ENCODE peak calls at places on chromosomes 3 and 15, in six cellular contexts. One of them, this sample, is unnamed. For H3K4me1 and H3K27me3, the result is how much of the 10 kb centered on the place peaks cover.

GRCh38 chr3:62562017-62562416 is 188.7 kb upstream of the FEZF2 start:
- DNase-seq in right lobe of liver: no peak
- DNase-seq in IMR-90: peak
- DNase-seq in endothelial cell of umbilical vein: peak
- DNase-seq in uterus: no peak
- DNase-seq in tibial nerve: no peak
- DNase-seq in this sample: no peak

GRCh38 chr15:68315495-68316007 is 38.0 kb downstream of the FEM1B start:
- DNase-seq in IMR-90: peak
- DNase-seq in endothelial cell of umbilical vein: peak
- DNase-seq in right lobe of liver: no peak
- DNase-seq in uterus: peak
- DNase-seq in tibial nerve: no peak
- DNase-seq in this sample: peak

GRCh38 chr3:56801151-56801596 is 575 bp downstream of the ARHGEF3 start:
- DNase-seq in IMR-90: no peak
- DNase-seq in tibial nerve: no peak
- DNase-seq in right lobe of liver: no peak
- DNase-seq in endothelial cell of umbilical vein: peak
- DNase-seq in uterus: no peak
- DNase-seq in this sample: no peak

GRCh38 chr3:188123170-188123920 is 30.6 kb upstream of the LPP start:
- DNase-seq in right lobe of liver: no peak
- DNase-seq in endothelial cell of umbilical vein: no peak
- DNase-seq in IMR-90: peak
- DNase-seq in tibial nerve: no peak
- DNase-seq in uterus: no peak
- DNase-seq in this sample: no peak

GRCh38 chr3:177220136-177220974 is 23.1 kb upstream of the TBL1XR1 start:
- DNase-seq in endothelial cell of umbilical vein: no peak
- DNase-seq in tibial nerve: no peak
- DNase-seq in right lobe of liver: no peak
- DNase-seq in uterus: no peak
- DNase-seq in IMR-90: peak
- DNase-seq in this sample: no peak

GRCh38 chr3:197595470-197596185 is 39.9 kb upstream of the BDH1 start:
- DNase-seq in IMR-90: no peak
- DNase-seq in tibial nerve: no peak
- DNase-seq in endothelial cell of umbilical vein: no peak
- DNase-seq in right lobe of liver: no peak
- DNase-seq in uterus: no peak
- DNase-seq in this sample: no peak

GRCh38 chr3:66442254-66443249 is 58.3 kb downstream of the LRIG1 start:
- DNase-seq in right lobe of liver: peak
- DNase-seq in tibial nerve: peak
- DNase-seq in uterus: peak
- DNase-seq in endothelial cell of umbilical vein: peak
- DNase-seq in IMR-90: peak
- DNase-seq in this sample: no peak

GRCh38 chr3:185822957-185823279 is 1.9 kb downstream of the IGF2BP2 start:
- DNase-seq in uterus: no peak
- DNase-seq in endothelial cell of umbilical vein: no peak
- DNase-seq in IMR-90: no peak
- DNase-seq in tibial nerve: no peak
- DNase-seq in right lobe of liver: no peak
- DNase-seq in this sample: no peak

GRCh38 chr3:114841515-114841914 is 305.6 kb downstream of the ZBTB20 start:
- DNase-seq in right lobe of liver: no peak
- DNase-seq in IMR-90: peak
- DNase-seq in tibial nerve: no peak
- DNase-seq in endothelial cell of umbilical vein: no peak
- DNase-seq in uterus: no peak
- DNase-seq in this sample: no peak

GRCh38 chr15:91258436-91258779 is 158.4 kb downstream of the SV2B start:
- DNase-seq in IMR-90: no peak
- DNase-seq in tibial nerve: no peak
- DNase-seq in uterus: no peak
- DNase-seq in endothelial cell of umbilical vein: no peak
- DNase-seq in right lobe of liver: no peak
- DNase-seq in this sample: no peak

GRCh38 chr15:99727733-99728132 is 5.5 kb downstream of the LYSMD4 start:
- DNase-seq in IMR-90: no peak
- DNase-seq in uterus: no peak
- DNase-seq in endothelial cell of umbilical vein: no peak
- DNase-seq in tibial nerve: no peak
- DNase-seq in right lobe of liver: no peak
- DNase-seq in this sample: no peak

GRCh38 chr3:183278479-183279088 is 25.5 kb downstream of the B3GNT5 start:
- DNase-seq in IMR-90: no peak
- DNase-seq in endothelial cell of umbilical vein: no peak
- DNase-seq in uterus: no peak
- DNase-seq in right lobe of liver: no peak
- DNase-seq in tibial nerve: no peak
- DNase-seq in this sample: no peak

GRCh38 chr3:58236527-58237237 is 910 bp upstream of the ABHD6 start:
- DNase-seq in endothelial cell of umbilical vein: no peak
- DNase-seq in tibial nerve: no peak
- DNase-seq in IMR-90: no peak
- DNase-seq in uterus: no peak
- DNase-seq in right lobe of liver: no peak
- DNase-seq in this sample: no peak

GRCh38 chr3:125075738-125076137 is 19.9 kb upstream of the HEG1 start:
- DNase-seq in IMR-90: no peak
- DNase-seq in uterus: no peak
- DNase-seq in endothelial cell of umbilical vein: no peak
- DNase-seq in tibial nerve: no peak
- DNase-seq in right lobe of liver: no peak
- DNase-seq in this sample: no peak

GRCh38 chr15:83475551-83475950 is 28.4 kb downstream of the SH3GL3 start:
- DNase-seq in right lobe of liver: no peak
- DNase-seq in tibial nerve: no peak
- DNase-seq in uterus: no peak
- DNase-seq in IMR-90: peak
- DNase-seq in endothelial cell of umbilical vein: no peak
- DNase-seq in this sample: no peak

GRCh38 chr3:141442421-141442820 is 44.4 kb upstream of the RASA2 start:
- DNase-seq in endothelial cell of umbilical vein: no peak
- DNase-seq in IMR-90: no peak
- DNase-seq in right lobe of liver: no peak
- DNase-seq in uterus: no peak
- DNase-seq in tibial nerve: no peak
- DNase-seq in this sample: no peak

GRCh38 chr3:160136421-160136820 is 88.8 kb upstream of the C3orf80 start:
- DNase-seq in endothelial cell of umbilical vein: no peak
- DNase-seq in tibial nerve: no peak
- DNase-seq in uterus: no peak
- DNase-seq in right lobe of liver: no peak
- DNase-seq in IMR-90: no peak
- DNase-seq in this sample: no peak

GRCh38 chr15:52682776-52683175 is 3.6 kb upstream of the ATOSA start:
- DNase-seq in tibial nerve: no peak
- DNase-seq in uterus: no peak
- DNase-seq in IMR-90: no peak
- DNase-seq in endothelial cell of umbilical vein: no peak
- DNase-seq in right lobe of liver: no peak
- DNase-seq in this sample: no peak

GRCh38 chr3:134030801-134031619 is 1.3 kb upstream of the SLCO2A1 start:
- DNase-seq in endothelial cell of umbilical vein: no peak
- DNase-seq in tibial nerve: no peak
- DNase-seq in IMR-90: no peak
- DNase-seq in uterus: no peak
- DNase-seq in right lobe of liver: no peak
- DNase-seq in this sample: peak

GRCh38 chr3:43194490-43195115 is 88.7 kb upstream of the POMGNT2 start:
- DNase-seq in endothelial cell of umbilical vein: no peak
- DNase-seq in uterus: no peak
- DNase-seq in right lobe of liver: no peak
- DNase-seq in tibial nerve: no peak
- DNase-seq in IMR-90: no peak
- DNase-seq in this sample: no peak

GRCh38 chr3:52227117-52227516 is 1.7 kb upstream of the TLR9 start:
- DNase-seq in tibial nerve: no peak
- DNase-seq in IMR-90: no peak
- DNase-seq in uterus: no peak
- DNase-seq in right lobe of liver: no peak
- DNase-seq in endothelial cell of umbilical vein: no peak
- DNase-seq in this sample: no peak

GRCh38 chr3:52225452-52226228 is at the start of gene TLR9:
- DNase-seq in IMR-90: no peak
- DNase-seq in right lobe of liver: peak
- DNase-seq in endothelial cell of umbilical vein: no peak
- DNase-seq in tibial nerve: no peak
- DNase-seq in uterus: no peak
- DNase-seq in this sample: peak

GRCh38 chr3:52227766-52228165 is 2.3 kb upstream of the TLR9 start:
- DNase-seq in IMR-90: no peak
- DNase-seq in right lobe of liver: no peak
- DNase-seq in endothelial cell of umbilical vein: no peak
- DNase-seq in uterus: no peak
- DNase-seq in tibial nerve: no peak
- DNase-seq in this sample: no peak

GRCh38 chr3:52228266-52228665 is 2.8 kb upstream of the TLR9 start:
- DNase-seq in right lobe of liver: no peak
- DNase-seq in uterus: no peak
- DNase-seq in endothelial cell of umbilical vein: no peak
- DNase-seq in tibial nerve: no peak
- DNase-seq in IMR-90: no peak
- DNase-seq in this sample: no peak

DNA sequence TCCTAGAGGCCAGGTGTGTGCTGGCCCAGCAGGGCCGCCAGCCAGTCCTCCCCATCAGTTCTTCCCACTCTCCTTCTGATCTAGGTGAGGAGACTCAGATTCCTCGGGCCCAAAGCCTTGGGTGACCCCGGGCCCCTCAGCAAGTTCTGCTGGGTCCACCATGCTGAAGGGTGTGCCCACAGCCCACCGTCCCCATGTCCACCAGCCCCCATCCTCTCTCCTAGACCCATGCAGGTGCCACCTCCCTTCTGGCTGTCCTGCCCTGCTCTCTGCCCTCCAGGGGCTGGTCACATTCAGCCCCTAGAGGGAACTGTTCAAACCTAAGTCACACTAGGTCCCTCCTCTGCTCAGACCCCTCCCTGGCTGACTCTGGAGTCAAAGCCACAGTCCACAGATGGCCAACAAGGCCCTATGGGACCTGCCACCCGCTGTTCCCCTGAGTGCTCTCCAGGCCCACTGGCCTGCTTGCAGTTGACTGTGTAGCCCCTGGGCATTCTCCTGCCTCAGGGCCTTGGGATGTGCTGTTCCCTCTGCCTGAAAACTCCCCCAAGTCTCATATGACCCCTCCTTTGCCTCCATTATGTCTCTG is 878 bp upstream of the TLR9 start:
- DNase-seq in endothelial cell of umbilical vein: no peak
- DNase-seq in IMR-90: no peak
- DNase-seq in uterus: no peak
- DNase-seq in tibial nerve: no peak
- DNase-seq in right lobe of liver: no peak
- DNase-seq in this sample: no peak
- H3K4me1 ChIP-seq in endothelial cell of umbilical vein: under half
- H3K4me1 ChIP-seq in IMR-90: under half
- H3K4me1 ChIP-seq in uterus: under half
- H3K4me1 ChIP-seq in tibial nerve: under half
- H3K4me1 ChIP-seq in right lobe of liver: under half
- H3K4me1 ChIP-seq in this sample: under half

GRCh38 chr15:74826372-74826819 is at the start of gene CPLX3:
- DNase-seq in IMR-90: no peak
- DNase-seq in endothelial cell of umbilical vein: no peak
- DNase-seq in tibial nerve: no peak
- DNase-seq in uterus: no peak
- DNase-seq in right lobe of liver: no peak
- DNase-seq in this sample: no peak
- H3K27me3 ChIP-seq in IMR-90: half or more
- H3K27me3 ChIP-seq in endothelial cell of umbilical vein: under half
- H3K27me3 ChIP-seq in tibial nerve: under half
- H3K27me3 ChIP-seq in uterus: under half
- H3K27me3 ChIP-seq in right lobe of liver: under half
- H3K27me3 ChIP-seq in this sample: under half

GRCh38 chr3:9732080-9732752 is 681 bp downstream of the BRPF1 start:
- DNase-seq in IMR-90: no peak
- DNase-seq in endothelial cell of umbilical vein: peak
- DNase-seq in tibial nerve: no peak
- DNase-seq in right lobe of liver: no peak
- DNase-seq in uterus: no peak
- DNase-seq in this sample: no peak

GRCh38 chr3:9730747-9731205 is 759 bp upstream of the BRPF1 start:
- DNase-seq in endothelial cell of umbilical vein: no peak
- DNase-seq in right lobe of liver: no peak
- DNase-seq in IMR-90: no peak
- DNase-seq in tibial nerve: no peak
- DNase-seq in uterus: no peak
- DNase-seq in this sample: no peak

GRCh38 chr3:9732753-9733115 is 1.2 kb downstream of the BRPF1 start:
- DNase-seq in tibial nerve: no peak
- DNase-seq in right lobe of liver: no peak
- DNase-seq in endothelial cell of umbilical vein: peak
- DNase-seq in IMR-90: peak
- DNase-seq in uterus: no peak
- DNase-seq in this sample: no peak

GRCh38 chr3:9729419-9729818 is 2.1 kb upstream of the BRPF1 start:
- DNase-seq in endothelial cell of umbilical vein: no peak
- DNase-seq in tibial nerve: no peak
- DNase-seq in IMR-90: no peak
- DNase-seq in uterus: no peak
- DNase-seq in right lobe of liver: no peak
- DNase-seq in this sample: no peak

DNA sequence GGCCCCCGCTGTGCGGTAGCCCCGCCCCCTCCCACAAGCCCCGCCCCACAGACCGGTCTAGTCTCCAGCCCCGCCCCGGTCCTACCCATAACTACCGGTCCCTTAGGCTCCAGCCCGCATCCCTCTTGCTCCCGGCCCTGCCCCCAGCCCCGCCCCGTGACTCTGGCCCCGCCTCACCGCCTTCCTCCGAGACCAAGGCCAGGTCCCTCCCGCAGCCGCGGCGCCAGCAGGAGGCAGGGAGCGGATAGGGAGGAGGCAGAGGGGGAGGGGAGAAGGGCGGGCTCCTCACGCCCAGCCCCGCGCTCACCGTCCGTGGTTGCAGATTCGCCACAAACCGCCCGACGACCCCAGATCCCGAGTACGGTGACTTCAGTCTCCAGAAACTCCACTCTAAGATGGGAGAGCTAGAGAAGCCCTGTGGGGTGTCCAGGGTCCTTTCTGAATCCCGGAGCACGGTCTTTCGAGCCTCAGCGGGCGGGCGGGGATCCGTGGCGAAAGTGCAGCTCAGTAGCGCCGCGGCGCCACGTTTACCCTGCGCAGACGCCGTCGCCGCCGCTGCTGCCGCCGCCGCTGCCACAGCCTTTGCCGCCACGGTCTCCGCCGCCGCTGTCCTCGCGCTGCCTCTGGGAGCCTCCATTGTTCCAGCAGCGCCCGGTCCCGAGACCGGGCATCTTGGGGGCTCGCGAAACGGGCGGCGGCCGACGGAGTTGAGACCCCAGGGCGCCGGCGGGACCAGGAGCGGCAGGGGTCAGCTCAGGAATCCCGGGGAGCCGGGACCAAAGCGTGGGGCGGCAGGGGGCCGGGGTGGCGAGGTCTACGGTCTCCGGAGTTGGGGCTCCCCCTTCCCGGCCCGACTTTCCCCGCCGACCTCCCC is at the start of gene BRPF1:
- DNase-seq in IMR-90: peak
- DNase-seq in endothelial cell of umbilical vein: peak
- DNase-seq in tibial nerve: peak
- DNase-seq in uterus: peak
- DNase-seq in right lobe of liver: peak
- DNase-seq in this sample: peak
- TF ChIP-seq POLR2A in IMR-90: peak
- TF ChIP-seq POLR2A in endothelial cell of umbilical vein: no peak
- TF ChIP-seq POLR2A in tibial nerve: no peak
- TF ChIP-seq POLR2A in uterus: no peak
- TF ChIP-seq POLR2A in right lobe of liver: peak
- TF ChIP-seq POLR2A in this sample: no peak

GRCh38 chr3:149625795-149626194 is 32.0 kb downstream of the WWTR1 start:
- DNase-seq in tibial nerve: no peak
- DNase-seq in uterus: no peak
- DNase-seq in right lobe of liver: no peak
- DNase-seq in IMR-90: no peak
- DNase-seq in endothelial cell of umbilical vein: peak
- DNase-seq in this sample: no peak
- H3K4me1 ChIP-seq in tibial nerve: half or more
- H3K4me1 ChIP-seq in uterus: under half
- H3K4me1 ChIP-seq in right lobe of liver: under half
- H3K4me1 ChIP-seq in IMR-90: under half
- H3K4me1 ChIP-seq in endothelial cell of umbilical vein: half or more
- H3K4me1 ChIP-seq in this sample: under half